ENCODE peak calls at places on chromosomes 4 and X, in eight cellular contexts. V is left ventricle myocardium inferior; Y is PC-9; D is pancreas; R is psoas muscle; G is fibroblast of lung; S is colonic mucosa; O is CD8-positive, alpha-beta T cell. F is an unnamed sample. For H3K4me1, the result is how much of the 10 kb centered on the place peaks cover.

GRCh38 chrX:69025802-69026301 is 139.4 kb downstream of the PJA1 start:
- DNase-seq in V (no peak), Y (peak), D (no peak), R (no peak), G (peak), S (no peak), O (no peak), F (peak)

GRCh38 chr4:26717332-26717731 is 133.4 kb downstream of the TBC1D19 start:
- DNase-seq in V (no peak), Y (no peak), D (no peak), R (no peak), G (peak), S (no peak), O (no peak), F (peak)

GRCh38 chr4:51843309-51844156 is 580 bp downstream of the DCUN1D4 start:
- DNase-seq in V (peak), Y (no peak), D (peak), R (peak), G (peak), S (peak), O (peak), F (peak)

GRCh38 chr4:111960241-111960667 is 185.0 kb upstream of the FAM241A start:
- DNase-seq in V (no peak), Y (no peak), D (no peak), R (no peak), G (peak), S (no peak), O (no peak), F (no peak)

GRCh38 chr4:56112377-56112776 is 163.6 kb downstream of the CEP135 start:
- DNase-seq in V (no peak), Y (no peak), D (no peak), R (no peak), G (no peak), S (no peak), O (no peak), F (no peak)

GRCh38 chr4:41512139-41512538 is 25.8 kb upstream of the LIMCH1 start:
- DNase-seq in V (no peak), Y (no peak), D (no peak), R (no peak), G (no peak), S (no peak), O (no peak), F (no peak)

GRCh38 chrX:13082286-13083065 is 38.1 kb upstream of the FAM9C start:
- DNase-seq in V (no peak), Y (no peak), D (no peak), R (no peak), G (no peak), S (no peak), O (peak), F (no peak)

GRCh38 chr4:46946914-46947313 is 37.9 kb upstream of the COX7B2 start:
- DNase-seq in V (no peak), Y (peak), D (no peak), R (no peak), G (peak), S (no peak), O (no peak), F (no peak)

GRCh38 chrX:134752558-134752957 is 94.3 kb upstream of the PLAC1 start:
- DNase-seq in V (no peak), Y (no peak), D (no peak), R (no peak), G (no peak), S (no peak), O (no peak), F (no peak)

GRCh38 chrX:150692837-150693781 is at the start of gene MTMR1:
- DNase-seq in V (peak), Y (no peak), D (peak), R (peak), G (no peak), S (peak), O (peak), F (peak)

GRCh38 chrX:69564665-69565064 is 51.2 kb upstream of the EDA start:
- DNase-seq in V (no peak), Y (no peak), D (no peak), R (no peak), G (no peak), S (no peak), O (no peak), F (no peak)

GRCh38 chr4:25484243-25484721 is 107.2 kb downstream of the ANAPC4 start:
- DNase-seq in V (no peak), Y (peak), D (no peak), R (no peak), G (peak), S (no peak), O (no peak), F (peak)

GRCh38 chr4:101853028-101853427 is 62.5 kb downstream of the BANK1 start:
- DNase-seq in V (no peak), Y (no peak), D (no peak), R (no peak), G (no peak), S (no peak), O (no peak), F (no peak)

GRCh38 chr4:10737335-10737734 is 52.8 kb upstream of the CLNK start:
- DNase-seq in V (no peak), Y (no peak), D (no peak), R (no peak), G (peak), S (no peak), O (no peak), F (no peak)

GRCh38 chrX:150767475-150768131 is 74.4 kb downstream of the MTMR1 start:
- DNase-seq in V (no peak), Y (no peak), D (peak), R (no peak), G (peak), S (peak), O (no peak), F (peak)

GRCh38 chrX:3806630-3807029 is 93.2 kb upstream of the PRKX start:
- DNase-seq in V (no peak), Y (peak), D (no peak), R (no peak), G (no peak), S (no peak), O (no peak), F (no peak)

GRCh38 chr4:173527103-173527876 is 2.7 kb downstream of the HAND2 start:
- DNase-seq in V (no peak), Y (no peak), D (no peak), R (no peak), G (no peak), S (no peak), O (no peak), F (no peak)

GRCh38 chr4:106253364-106254129 is 62.5 kb downstream of the TBCK start:
- DNase-seq in V (no peak), Y (no peak), D (no peak), R (no peak), G (no peak), S (no peak), O (no peak), F (no peak)

GRCh38 chr4:96833831-96834230 is 993.9 kb downstream of the PDHA2 start:
- DNase-seq in V (no peak), Y (no peak), D (no peak), R (no peak), G (peak), S (no peak), O (no peak), F (peak)

GRCh38 chr4:154578919-154579318 is 11.6 kb downstream of the FGA start:
- DNase-seq in V (no peak), Y (peak), D (no peak), R (no peak), G (peak), S (no peak), O (no peak), F (no peak)

GRCh38 chrX:104921606-104922205 is 298.8 kb downstream of the TEX13A start:
- DNase-seq in V (peak), Y (no peak), D (no peak), R (no peak), G (peak), S (no peak), O (no peak), F (no peak)

GRCh38 chr4:96992443-96992842 is 1150.8 kb downstream of the STPG2 start:
- DNase-seq in V (no peak), Y (no peak), D (no peak), R (no peak), G (no peak), S (no peak), O (no peak), F (no peak)

GRCh38 chrX:1558761-1559468 is 21.9 kb upstream of the P2RY8 start:
- DNase-seq in V (no peak), Y (no peak), D (peak), R (no peak), G (no peak), S (no peak), O (no peak), F (no peak)

GRCh38 chr4:7627251-7628250 is 192.8 kb upstream of the PSAPL1 start:
- DNase-seq in V (no peak), Y (no peak), D (no peak), R (no peak), G (no peak), S (no peak), O (no peak), F (no peak)

GRCh38 chrX:105463483-105463882 is 243.0 kb upstream of the TEX13A start:
- DNase-seq in V (no peak), Y (peak), D (no peak), R (no peak), G (no peak), S (no peak), O (no peak), F (no peak)

GRCh38 chr4:42574873-42575272 is 82.0 kb downstream of the ATP8A1 start:
- DNase-seq in V (no peak), Y (no peak), D (no peak), R (no peak), G (no peak), S (no peak), O (no peak), F (no peak)

GRCh38 chr4:168515222-168516011 is 18.6 kb downstream of the PALLD start:
- DNase-seq in V (peak), Y (no peak), D (peak), R (no peak), G (peak), S (no peak), O (no peak), F (no peak)

GRCh38 chr4:10926025-10926424 is 241.5 kb upstream of the CLNK start:
- DNase-seq in V (no peak), Y (no peak), D (no peak), R (no peak), G (peak), S (no peak), O (no peak), F (no peak)

GRCh38 chr4:41365726-41366125 is 109.0 kb downstream of the UCHL1 start:
- DNase-seq in V (no peak), Y (no peak), D (no peak), R (no peak), G (no peak), S (no peak), O (no peak), F (no peak)

GRCh38 chr4:163495900-163496299 is 1.4 kb downstream of the TMA16 start:
- DNase-seq in V (no peak), Y (no peak), D (no peak), R (no peak), G (no peak), S (no peak), O (no peak), F (no peak)

GRCh38 chrX:44874481-44875184 is 1.6 kb downstream of the KDM6A start:
- DNase-seq in V (no peak), Y (peak), D (no peak), R (no peak), G (peak), S (peak), O (peak), F (peak)

GRCh38 chr4:100295792-100296191 is 105.5 kb upstream of the DDIT4L start:
- DNase-seq in V (no peak), Y (no peak), D (no peak), R (no peak), G (peak), S (no peak), O (no peak), F (peak)

GRCh38 chr4:15396157-15396800 is 31.6 kb upstream of the C1QTNF7 start:
- DNase-seq in V (no peak), Y (no peak), D (no peak), R (no peak), G (peak), S (peak), O (peak), F (no peak)

GRCh38 chrX:6283826-6284225 is 55.2 kb upstream of the NLGN4X start:
- DNase-seq in V (no peak), Y (no peak), D (no peak), R (no peak), G (no peak), S (no peak), O (no peak), F (no peak)

GRCh38 chr4:107719211-107719926 is 665 bp downstream of the PAPSS1 start:
- DNase-seq in V (no peak), Y (no peak), D (no peak), R (peak), G (peak), S (no peak), O (no peak), F (peak)
- H3K27ac ChIP-seq in V (peak), Y (peak), D (peak), R (peak), G (peak), S (peak), O (peak), F (peak)

GRCh38 chr4:1753256-1753655 is 31.9 kb downstream of the TACC3 start:
- DNase-seq in V (no peak), Y (no peak), D (no peak), R (no peak), G (no peak), S (no peak), O (no peak), F (no peak)

GRCh38 chr4:1755297-1755696 is 34.0 kb downstream of the TACC3 start:
- DNase-seq in V (no peak), Y (no peak), D (no peak), R (no peak), G (no peak), S (no peak), O (no peak), F (no peak)

GRCh38 chr4:1753692-1754311 is 32.5 kb downstream of the TACC3 start:
- DNase-seq in V (no peak), Y (no peak), D (no peak), R (no peak), G (no peak), S (no peak), O (no peak), F (no peak)

GRCh38 chr4:1756079-1756478 is 34.8 kb downstream of the TACC3 start:
- DNase-seq in V (no peak), Y (no peak), D (no peak), R (no peak), G (no peak), S (no peak), O (no peak), F (no peak)

GRCh38 chr4:1754336-1754735 is 33.0 kb downstream of the TACC3 start:
- DNase-seq in V (no peak), Y (no peak), D (no peak), R (no peak), G (no peak), S (no peak), O (no peak), F (no peak)
- H3K4me1 ChIP-seq in V (under half), Y (under half), D (under half), R (under half), G (under half), S (under half), O (under half), F (under half)

GRCh38 chr4:38005637-38006036 is 45.4 kb downstream of the PTTG2 start:
- DNase-seq in V (no peak), Y (no peak), D (no peak), R (no peak), G (no peak), S (no peak), O (no peak), F (no peak)

GRCh38 chr4:38009949-38010348 is 49.8 kb downstream of the PTTG2 start:
- DNase-seq in V (no peak), Y (no peak), D (no peak), R (no peak), G (no peak), S (no peak), O (no peak), F (no peak)

GRCh38 chr4:38008493-38009120 is 48.4 kb downstream of the PTTG2 start:
- DNase-seq in V (no peak), Y (no peak), D (no peak), R (no peak), G (no peak), S (no peak), O (no peak), F (no peak)

GRCh38 chr4:38009421-38009820 is 49.2 kb downstream of the PTTG2 start:
- DNase-seq in V (no peak), Y (no peak), D (no peak), R (no peak), G (no peak), S (no peak), O (no peak), F (no peak)

DNA sequence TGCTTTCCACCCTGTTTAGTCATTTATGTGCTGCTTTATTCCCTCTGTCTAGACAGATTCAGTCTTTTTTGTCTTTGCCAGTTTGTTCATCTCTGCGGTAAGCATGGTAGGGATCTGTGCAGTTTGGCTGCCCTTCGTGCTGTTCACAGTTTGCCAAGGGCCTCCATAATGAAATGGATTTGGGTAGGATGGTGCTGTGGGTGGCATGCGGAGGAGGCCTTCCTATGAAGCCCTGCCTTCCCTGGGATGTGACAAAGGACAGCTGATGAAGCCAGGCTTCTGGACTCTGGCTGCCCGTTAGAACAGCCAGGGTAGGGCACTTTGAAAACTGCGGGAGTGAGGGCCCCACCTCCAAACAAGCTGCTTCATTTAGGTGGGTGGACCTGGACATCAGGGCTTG is 47.4 kb downstream of the PTTG2 start:
- DNase-seq in V (no peak), Y (no peak), D (no peak), R (no peak), G (no peak), S (no peak), O (no peak), F (no peak)
- H3K27ac ChIP-seq in V (no peak), Y (no peak), D (no peak), R (no peak), G (no peak), S (no peak), O (no peak), F (no peak)

DNA sequence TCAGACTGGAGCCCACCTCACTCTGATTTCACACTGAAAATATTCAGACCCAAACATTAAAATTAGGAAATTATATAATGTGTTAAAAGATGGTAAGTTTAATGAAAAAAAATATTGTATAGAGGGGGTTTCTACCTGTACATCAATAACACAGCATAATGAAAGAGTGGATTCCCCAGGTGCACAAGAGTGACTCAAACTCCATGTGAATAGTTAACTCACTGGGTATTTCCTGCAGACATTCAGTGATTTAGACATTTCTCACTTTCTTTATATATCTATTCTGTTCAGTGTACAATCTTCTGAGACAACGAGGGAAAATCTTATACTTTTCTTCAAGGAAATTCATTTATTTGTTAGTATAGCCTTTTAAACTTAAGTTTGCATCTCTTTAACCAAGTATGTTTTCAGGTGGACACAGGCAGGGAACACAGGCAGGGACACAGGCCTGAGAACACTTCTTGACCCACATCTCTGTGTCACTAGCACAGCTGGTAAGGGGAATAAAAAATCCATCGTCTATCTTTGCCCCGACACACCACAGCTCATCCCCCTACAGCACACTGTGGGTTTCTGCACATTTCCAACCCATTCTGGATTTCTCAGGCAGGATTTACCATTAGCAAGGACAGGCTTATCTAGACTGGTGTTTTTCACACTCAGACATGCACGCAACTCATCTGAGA is 525.5 kb upstream of the BOD1L1 start:
- DNase-seq in V (no peak), Y (no peak), D (no peak), R (no peak), G (no peak), S (no peak), O (no peak), F (peak)
- H3K4me1 ChIP-seq in V (under half), Y (under half), D (under half), R (under half), G (under half), S (under half), O (under half), F (under half)

F was measured in foreskin keratinocyte.